ENCODE peak calls at places on chromosome 15, in ten cellular contexts. N, H, D, E, M, S, Q, P, K and B are unnamed samples.

GRCh38 chr15:87660494-87661129 is 595.9 kb downstream of the NTRK3 start:
- DNase-seq in N (no peak), H (no peak), D (no peak), E (no peak), M (no peak), S (no peak), Q (no peak), P (no peak), K (no peak), B (no peak)

GRCh38 chr15:35151381-35151780 is 66.3 kb upstream of the NANOGP8 start:
- DNase-seq in N (no peak), H (no peak), D (no peak), E (no peak), M (no peak), S (no peak), Q (no peak), P (no peak), K (no peak), B (no peak)

GRCh38 chr15:51250217-51251011 is 88.0 kb downstream of the CYP19A1 start:
- DNase-seq in N (no peak), H (peak), D (no peak), E (no peak), M (no peak), S (no peak), Q (no peak), P (no peak), K (no peak), B (no peak)

GRCh38 chr15:53978248-53978906 is at the start of gene UNC13C:
- DNase-seq in N (peak), H (peak), D (peak), E (peak), M (peak), S (no peak), Q (no peak), P (no peak), K (peak), B (peak)

GRCh38 chr15:63940956-63941620 is 105.2 kb downstream of the DAPK2 start:
- DNase-seq in N (peak), H (no peak), D (no peak), E (no peak), M (no peak), S (no peak), Q (no peak), P (no peak), K (no peak), B (no peak)

GRCh38 chr15:92959219-92959618 is 59.1 kb downstream of the CHD2 start:
- DNase-seq in N (no peak), H (no peak), D (no peak), E (no peak), M (no peak), S (no peak), Q (no peak), P (no peak), K (no peak), B (no peak)

GRCh38 chr15:65836665-65837064 is 32.6 kb upstream of the RAB11A start:
- DNase-seq in N (no peak), H (peak), D (no peak), E (no peak), M (no peak), S (no peak), Q (no peak), P (peak), K (no peak), B (no peak)

GRCh38 chr15:39643747-39644520 is 63.1 kb downstream of the THBS1 start:
- DNase-seq in N (no peak), H (no peak), D (no peak), E (no peak), M (no peak), S (no peak), Q (no peak), P (no peak), K (no peak), B (no peak)

GRCh38 chr15:25437751-25438600 is 848 bp downstream of the UBE3A start:
- DNase-seq in N (peak), H (peak), D (peak), E (peak), M (peak), S (peak), Q (no peak), P (peak), K (peak), B (peak)

GRCh38 chr15:45084163-45084562 is 29.8 kb downstream of the DUOX2 start:
- DNase-seq in N (no peak), H (no peak), D (no peak), E (no peak), M (no peak), S (no peak), Q (no peak), P (no peak), K (no peak), B (no peak)

GRCh38 chr15:69482686-69483256 is 30.2 kb downstream of the RPLP1 start:
- DNase-seq in N (no peak), H (no peak), D (no peak), E (no peak), M (no peak), S (no peak), Q (no peak), P (no peak), K (peak), B (no peak)

GRCh38 chr15:40595219-40595618 is 1.2 kb downstream of the KNL1 start:
- DNase-seq in N (no peak), H (no peak), D (no peak), E (peak), M (no peak), S (no peak), Q (no peak), P (no peak), K (no peak), B (no peak)

GRCh38 chr15:30956216-30956803 is 35.1 kb downstream of the MTMR10 start:
- DNase-seq in N (no peak), H (peak), D (no peak), E (no peak), M (no peak), S (peak), Q (no peak), P (no peak), K (no peak), B (peak)

GRCh38 chr15:95680693-95681092 is 649.8 kb upstream of the NR2F2 start:
- DNase-seq in N (no peak), H (no peak), D (no peak), E (no peak), M (no peak), S (no peak), Q (no peak), P (no peak), K (no peak), B (no peak)

GRCh38 chr15:52440414-52440813 is 88.3 kb downstream of the MYO5A start:
- DNase-seq in N (no peak), H (peak), D (no peak), E (peak), M (no peak), S (no peak), Q (no peak), P (no peak), K (no peak), B (no peak)

GRCh38 chr15:49881866-49882265 is 237.2 kb downstream of the ATP8B4 start:
- DNase-seq in N (no peak), H (no peak), D (no peak), E (no peak), M (no peak), S (no peak), Q (no peak), P (no peak), K (no peak), B (no peak)

GRCh38 chr15:64444836-64445235 is 15.5 kb upstream of the ZNF609 start:
- DNase-seq in N (no peak), H (no peak), D (no peak), E (no peak), M (no peak), S (no peak), Q (no peak), P (no peak), K (no peak), B (no peak)

GRCh38 chr15:77657629-77658238 is 25.0 kb upstream of the LINGO1 start:
- DNase-seq in N (no peak), H (no peak), D (no peak), E (no peak), M (no peak), S (no peak), Q (no peak), P (no peak), K (no peak), B (no peak)

GRCh38 chr15:90681480-90681879 is 35.7 kb upstream of the BLM start:
- DNase-seq in N (no peak), H (no peak), D (no peak), E (peak), M (peak), S (peak), Q (no peak), P (no peak), K (peak), B (no peak)

GRCh38 chr15:25175033-25175788 is 220.4 kb downstream of the SNRPN start:
- DNase-seq in N (no peak), H (no peak), D (peak), E (no peak), M (no peak), S (no peak), Q (no peak), P (no peak), K (peak), B (peak)

GRCh38 chr15:35107122-35107521 is 22.0 kb upstream of the NANOGP8 start:
- DNase-seq in N (no peak), H (no peak), D (no peak), E (peak), M (peak), S (no peak), Q (no peak), P (no peak), K (no peak), B (no peak)

GRCh38 chr15:66995257-66995656 is 70.1 kb upstream of the SMAD3 start:
- DNase-seq in N (no peak), H (no peak), D (no peak), E (peak), M (peak), S (peak), Q (no peak), P (no peak), K (no peak), B (no peak)

GRCh38 chr15:51108933-51109550 is 14.3 kb upstream of the TNFAIP8L3 start:
- DNase-seq in N (no peak), H (no peak), D (no peak), E (peak), M (peak), S (peak), Q (no peak), P (no peak), K (no peak), B (no peak)

GRCh38 chr15:23823508-23823907 is 136.4 kb upstream of the NDN start:
- DNase-seq in N (no peak), H (peak), D (no peak), E (no peak), M (peak), S (no peak), Q (no peak), P (peak), K (no peak), B (no peak)

GRCh38 chr15:38991126-38991525 is 426.5 kb upstream of the RASGRP1 start:
- DNase-seq in N (no peak), H (peak), D (no peak), E (peak), M (no peak), S (peak), Q (peak), P (no peak), K (no peak), B (peak)

GRCh38 chr15:38899300-38899699 is 334.7 kb upstream of the RASGRP1 start:
- DNase-seq in N (no peak), H (no peak), D (no peak), E (peak), M (peak), S (peak), Q (no peak), P (no peak), K (no peak), B (no peak)

GRCh38 chr15:59299919-59300617 is 72.6 kb downstream of the MYO1E start:
- DNase-seq in N (peak), H (no peak), D (no peak), E (peak), M (peak), S (peak), Q (peak), P (peak), K (peak), B (peak)

GRCh38 chr15:35680951-35681350 is 135.0 kb upstream of the DPH6 start:
- DNase-seq in N (no peak), H (no peak), D (no peak), E (no peak), M (no peak), S (peak), Q (no peak), P (no peak), K (no peak), B (no peak)

GRCh38 chr15:43912991-43913927 is 86.5 kb downstream of the WDR76 start:
- DNase-seq in N (no peak), H (peak), D (no peak), E (peak), M (peak), S (peak), Q (peak), P (no peak), K (no peak), B (peak)

GRCh38 chr15:92429378-92430066 is 35.8 kb downstream of the ST8SIA2 start:
- DNase-seq in N (no peak), H (peak), D (no peak), E (peak), M (peak), S (peak), Q (peak), P (no peak), K (no peak), B (peak)

GRCh38 chr15:80730931-80731330 is 35.8 kb downstream of the ABHD17C start:
- DNase-seq in N (no peak), H (no peak), D (no peak), E (no peak), M (no peak), S (peak), Q (no peak), P (no peak), K (no peak), B (no peak)

GRCh38 chr15:88730751-88731150 is 72.5 kb upstream of the ACAN start:
- DNase-seq in N (no peak), H (no peak), D (no peak), E (no peak), M (no peak), S (no peak), Q (no peak), P (no peak), K (no peak), B (no peak)

DNA sequence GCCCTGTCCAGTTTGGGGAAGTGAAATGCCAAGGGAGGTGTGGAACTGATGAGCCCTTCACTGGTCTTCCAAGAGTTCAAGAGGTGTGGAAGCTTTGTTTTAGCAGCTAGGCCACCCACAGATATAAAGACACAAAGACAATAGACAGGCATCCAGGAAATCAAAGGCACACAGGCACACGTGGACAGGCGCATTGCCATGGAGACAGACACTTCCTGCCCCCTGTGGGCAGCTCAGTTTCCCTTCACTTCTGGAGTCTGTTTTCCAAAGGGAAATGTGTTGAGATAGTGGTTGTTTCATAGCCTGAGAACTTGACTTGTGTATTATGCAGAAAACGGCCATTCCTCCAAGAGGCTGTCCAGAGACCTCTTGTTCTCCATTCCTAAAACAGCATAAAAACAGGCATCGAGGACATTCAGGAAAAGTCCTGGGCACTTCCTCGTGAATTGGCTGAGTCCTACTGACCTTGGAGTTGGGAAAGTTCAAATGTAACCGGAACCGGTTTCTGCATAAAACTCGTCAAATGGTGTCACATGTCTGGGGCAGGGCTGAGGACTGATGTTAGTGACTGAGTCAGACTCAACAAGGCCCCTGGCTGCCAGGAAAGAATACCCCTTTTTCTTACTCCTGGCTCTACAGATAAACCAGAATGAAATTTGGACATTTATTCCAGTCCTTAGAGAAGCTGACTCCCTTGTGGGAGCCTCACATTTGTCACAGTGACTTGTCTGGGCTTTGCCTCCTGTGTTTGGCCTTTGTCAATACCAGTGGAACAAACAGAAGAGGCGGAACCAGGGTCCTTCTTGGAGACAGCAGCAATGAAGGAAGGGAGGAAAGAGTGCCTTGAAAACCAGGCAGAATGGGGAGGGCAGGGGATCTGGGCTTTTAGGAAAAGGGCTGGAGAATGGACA is 1.3 kb downstream of the ALPK3 start:
- DNase-seq in N (no peak), H (peak), D (no peak), E (no peak), M (no peak), S (peak), Q (no peak), P (no peak), K (peak), B (peak)
- H3K4me3 ChIP-seq in N (no peak), H (peak), D (no peak), E (no peak), M (no peak), S (no peak), Q (no peak), P (no peak), K (peak), B (peak)

GRCh38 chr15:74244818-74245341 is 8.8 kb downstream of the CCDC33 start:
- DNase-seq in N (no peak), H (no peak), D (no peak), E (no peak), M (no peak), S (no peak), Q (no peak), P (no peak), K (no peak), B (no peak)
- H3K4me3 ChIP-seq in N (no peak), H (no peak), D (no peak), E (no peak), M (no peak), S (no peak), Q (no peak), P (no peak), K (no peak), B (no peak)

GRCh38 chr15:60594071-60594470 is 115.1 kb upstream of the ICE2 start:
- DNase-seq in N (no peak), H (no peak), D (no peak), E (no peak), M (no peak), S (no peak), Q (no peak), P (no peak), K (no peak), B (no peak)
- H3K4me3 ChIP-seq in N (no peak), H (no peak), D (no peak), E (no peak), M (no peak), S (no peak), Q (no peak), P (no peak), K (no peak), B (no peak)

DNA sequence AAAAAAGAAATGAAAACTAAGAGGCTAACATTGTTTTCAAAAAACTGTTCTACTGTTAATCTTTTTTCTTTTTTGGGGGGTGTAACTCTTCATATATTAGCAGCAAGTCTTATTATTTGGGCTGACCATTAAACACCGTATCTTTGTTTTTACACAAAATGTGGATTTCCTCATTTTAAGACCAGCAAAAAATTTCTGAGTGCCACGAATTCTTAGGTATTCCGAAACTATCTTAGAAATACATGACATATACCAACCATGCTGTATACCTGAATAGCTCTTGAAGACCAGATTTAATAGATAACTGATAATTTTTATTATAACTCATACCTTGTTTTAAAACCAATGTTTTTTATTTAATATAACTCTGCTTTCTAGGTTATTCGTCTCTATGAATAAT is 620 bp upstream of the TTC23 start:
- DNase-seq in N (no peak), H (no peak), D (no peak), E (no peak), M (no peak), S (no peak), Q (no peak), P (no peak), K (no peak), B (no peak)
- H3K4me3 ChIP-seq in N (peak), H (no peak), D (peak), E (peak), M (peak), S (peak), Q (peak), P (peak), K (peak), B (peak)

GRCh38 chr15:101183926-101184305 is 67.9 kb downstream of the CHSY1 start:
- DNase-seq in N (no peak), H (no peak), D (no peak), E (no peak), M (no peak), S (no peak), Q (no peak), P (no peak), K (no peak), B (no peak)

GRCh38 chr15:101185336-101185735 is 66.5 kb downstream of the CHSY1 start:
- DNase-seq in N (no peak), H (no peak), D (no peak), E (no peak), M (no peak), S (no peak), Q (no peak), P (no peak), K (no peak), B (no peak)

GRCh38 chr15:101184830-101185229 is 67.0 kb downstream of the CHSY1 start:
- DNase-seq in N (no peak), H (no peak), D (no peak), E (no peak), M (no peak), S (no peak), Q (no peak), P (no peak), K (no peak), B (no peak)

GRCh38 chr15:101187820-101188516 is 63.9 kb downstream of the CHSY1 start:
- DNase-seq in N (no peak), H (peak), D (no peak), E (no peak), M (no peak), S (peak), Q (no peak), P (no peak), K (no peak), B (peak)

DNA sequence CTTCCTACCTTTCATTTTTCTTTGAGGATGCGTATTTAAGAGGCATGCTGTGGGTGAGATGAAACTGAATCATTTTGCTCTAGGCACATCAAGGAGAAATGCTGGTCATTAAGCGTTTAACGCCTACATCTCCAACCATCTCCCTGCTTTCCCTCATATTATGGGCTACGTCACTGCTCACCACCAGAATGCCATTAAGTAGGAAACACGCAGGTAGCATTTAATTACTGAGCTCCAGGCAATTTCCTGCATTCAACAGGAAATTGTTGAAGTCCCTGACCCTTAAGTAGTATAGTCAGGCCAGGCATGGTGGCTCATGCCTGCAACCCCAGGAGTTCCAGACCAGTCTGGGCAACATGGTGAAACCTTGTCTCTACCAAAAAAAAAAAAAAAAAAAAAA is 66.1 kb downstream of the CHSY1 start:
- DNase-seq in N (no peak), H (peak), D (no peak), E (no peak), M (no peak), S (no peak), Q (no peak), P (no peak), K (no peak), B (no peak)
- H3K4me3 ChIP-seq in N (no peak), H (no peak), D (no peak), E (no peak), M (no peak), S (no peak), Q (no peak), P (no peak), K (no peak), B (no peak)

DNA sequence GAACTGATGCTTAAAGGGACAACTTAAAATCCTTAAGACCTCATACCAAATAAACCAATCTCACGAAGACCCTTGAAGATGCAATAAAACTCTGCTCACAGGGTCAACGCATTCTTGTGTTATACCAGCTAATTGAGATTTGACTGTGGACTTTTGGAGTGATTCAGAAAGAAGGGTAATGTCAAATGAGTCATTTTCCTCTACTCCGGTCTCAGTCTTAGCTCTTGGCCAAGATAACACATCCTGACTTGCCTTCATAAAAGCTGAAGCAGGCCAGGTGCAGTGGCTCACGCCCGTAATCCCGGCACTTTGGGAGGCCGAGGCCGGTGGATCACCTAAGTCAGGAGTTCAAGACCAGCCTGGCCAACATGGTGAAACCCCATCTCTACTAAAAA is 3.8 kb downstream of the PKM start:
- DNase-seq in N (peak), H (peak), D (no peak), E (peak), M (peak), S (peak), Q (no peak), P (no peak), K (no peak), B (peak)
- H3K4me3 ChIP-seq in N (peak), H (no peak), D (no peak), E (no peak), M (peak), S (peak), Q (peak), P (no peak), K (peak), B (no peak)